ENCODE peak calls at places on chromosomes 3 and 15, in nine cellular contexts. C, U, T, L, S, K, Y, O and P are unnamed samples.

GRCh38 chr3:102682761-102683160 is 247.9 kb downstream of the ZPLD1 start:
- DNase-seq in S (no peak), U (no peak), Y (no peak), O (no peak), C (no peak), L (no peak), K (no peak), T (no peak), P (no peak)

GRCh38 chr3:37466660-37467359 is 292.4 kb upstream of the LRRFIP2 start:
- DNase-seq in Y (no peak), U (no peak), O (no peak), L (no peak), S (peak; percentile 39), T (no peak), K (no peak), C (no peak), P (no peak)

GRCh38 chr3:139718415-139718814 is 40.6 kb upstream of the NMNAT3 start:
- DNase-seq in Y (no peak), O (no peak), T (peak; percentile 18), C (no peak), U (no peak), K (peak; percentile 88), L (no peak), S (peak; percentile 32), P (no peak)

GRCh38 chr15:26318689-26319088 is 454.2 kb downstream of the GABRB3 start:
- DNase-seq in K (no peak), C (no peak), O (no peak), L (no peak), T (no peak), S (no peak), Y (no peak), U (no peak), P (no peak)

GRCh38 chr3:160968731-160969130 is 136.4 kb downstream of the B3GALNT1 start:
- DNase-seq in U (no peak), C (no peak), K (no peak), S (no peak), O (no peak), T (no peak), L (no peak), Y (no peak), P (no peak)

GRCh38 chr3:188734395-188734794 is 437.4 kb upstream of the TPRG1 start:
- DNase-seq in O (no peak), T (no peak), K (no peak), Y (no peak), C (no peak), L (no peak), U (no peak), S (no peak), P (no peak)

GRCh38 chr15:69758810-69759410 is 306.3 kb downstream of the RPLP1 start:
- DNase-seq in U (peak; percentile 44), O (no peak), K (no peak), S (peak; percentile 23), L (no peak), C (no peak), T (no peak), Y (no peak), P (peak; percentile 42)

GRCh38 chr3:23421811-23422510 is 218.8 kb downstream of the UBE2E2 start:
- DNase-seq in L (no peak), T (no peak), C (no peak), S (no peak), O (no peak), Y (no peak), K (no peak), U (no peak), P (no peak)

GRCh38 chr15:66151809-66152208 is 101.7 kb downstream of the MEGF11 start:
- DNase-seq in U (no peak), O (no peak), K (peak; percentile 89), Y (no peak), T (peak; percentile 32), C (no peak), L (no peak), S (no peak), P (no peak)

GRCh38 chr3:169240786-169241486 is 422.6 kb downstream of the MECOM start:
- DNase-seq in T (no peak), L (no peak), U (no peak), C (no peak), Y (no peak), S (no peak), O (no peak), K (no peak), P (no peak)

GRCh38 chr3:4904801-4905695 is 74.2 kb upstream of the BHLHE40 start:
- DNase-seq in C (no peak), T (no peak), Y (no peak), S (no peak), U (no peak), O (no peak), K (no peak), L (no peak), P (no peak)

GRCh38 chr3:58052373-58053273 is 44.4 kb downstream of the FLNB start:
- DNase-seq in Y (peak; percentile 87), T (peak; percentile 62), L (peak; percentile 86), K (no peak), O (no peak), U (no peak), S (peak; percentile 93), C (peak; percentile 87), P (no peak)

GRCh38 chr3:8964436-8965370 is 1.4 kb upstream of the RAD18 start:
- DNase-seq in T (no peak), C (no peak), L (no peak), S (peak; percentile 41), O (no peak), U (no peak), K (peak; percentile 79), Y (no peak), P (no peak)

GRCh38 chr3:70981252-70981933 is 602.1 kb downstream of the FOXP1 start:
- DNase-seq in S (no peak), L (no peak), C (no peak), T (no peak), U (no peak), Y (no peak), O (no peak), K (no peak), P (no peak)
- TF ChIP-seq CTCF in S (no peak), L (no peak), C (no peak), T (no peak), U (no peak), Y (no peak), O (no peak), K (no peak), P (no peak)

GRCh38 chr3:123444744-123445143 is 4.1 kb downstream of the ADCY5 start:
- DNase-seq in Y (no peak), O (no peak), L (no peak), C (no peak), S (no peak), T (no peak), K (no peak), U (no peak), P (no peak)
- TF ChIP-seq CTCF in Y (no peak), O (peak; percentile 18), L (no peak), C (no peak), S (no peak), T (no peak), K (peak; percentile 47), U (no peak), P (no peak)

DNA sequence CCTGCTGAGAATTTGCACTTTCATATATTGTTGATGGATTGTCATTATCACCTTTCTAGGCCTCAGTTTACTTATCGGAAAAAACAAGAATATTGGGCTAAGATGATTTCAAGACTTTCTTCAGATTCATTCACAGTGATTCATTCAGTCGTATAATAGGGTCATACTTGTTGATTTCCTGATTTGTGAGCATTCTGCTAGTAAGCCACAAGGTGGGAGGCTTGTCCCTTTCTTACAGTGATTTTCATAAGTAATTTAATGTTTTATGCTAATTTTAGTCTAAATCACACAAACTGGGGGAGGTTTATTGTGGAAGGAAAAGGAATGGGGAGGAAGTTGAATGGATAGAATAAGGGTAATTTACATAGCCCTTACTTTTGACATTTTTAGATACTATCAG is 126.8 kb upstream of the GOLGA6L4 start:
- DNase-seq in K (no peak), U (no peak), Y (no peak), S (no peak), L (no peak), C (no peak), O (no peak), T (no peak), P (no peak)
- TF ChIP-seq CTCF in K (peak; percentile 59), U (no peak), Y (no peak), S (no peak), L (peak; percentile 12), C (peak; percentile 11), O (no peak), T (no peak), P (no peak)

DNA sequence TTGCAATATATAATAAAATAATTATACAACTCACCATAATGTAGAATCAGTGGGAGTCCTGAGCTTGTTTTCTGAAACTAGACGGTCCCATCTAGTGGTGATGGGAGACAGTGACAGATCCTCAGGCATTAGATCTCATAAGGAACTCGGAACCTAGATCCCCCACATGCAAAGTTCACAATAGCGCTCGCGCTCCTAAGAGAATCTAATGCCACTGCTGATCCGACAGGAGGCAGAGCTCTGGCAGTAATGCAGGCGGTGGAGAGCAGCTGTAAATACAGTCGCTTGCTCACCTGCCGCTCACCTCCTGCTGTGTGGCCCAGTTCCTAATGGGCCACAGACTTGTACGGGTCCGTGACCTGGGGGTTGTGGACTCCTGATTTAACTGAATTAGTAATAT is 87.8 kb downstream of the P3H2 start:
- DNase-seq in S (no peak), C (no peak), K (peak; percentile 79), O (no peak), T (no peak), Y (peak; percentile 59), L (no peak), U (no peak), P (no peak)
- TF ChIP-seq CTCF in S (no peak), C (peak; percentile 25), K (peak; percentile 67), O (peak; percentile 24), T (no peak), Y (no peak), L (no peak), U (no peak), P (no peak)

DNA sequence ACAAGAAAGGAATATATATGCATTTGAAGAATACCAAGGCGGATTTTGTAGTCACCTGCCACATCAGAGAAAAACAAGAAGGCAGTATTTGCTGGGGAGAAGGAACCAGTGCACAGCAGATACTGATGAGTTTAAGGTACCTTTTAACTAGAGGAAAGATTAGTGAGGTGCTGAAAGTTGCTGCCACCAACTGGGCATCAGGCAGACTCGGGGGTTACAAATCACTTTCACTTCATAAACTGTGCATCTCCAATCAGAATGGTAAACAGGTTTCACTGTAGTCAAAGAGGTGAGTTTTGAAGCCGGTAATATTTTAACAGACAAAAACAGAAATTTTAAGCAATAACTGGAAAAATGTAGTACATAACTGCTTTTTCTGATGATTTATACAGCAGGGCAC is 4.1 kb downstream of the FBN1 start:
- DNase-seq in L (no peak), C (peak; percentile 10), U (peak; percentile 26), Y (no peak), K (no peak), T (no peak), S (no peak), O (no peak), P (peak; percentile 20)
- TF ChIP-seq CTCF in L (peak; percentile 36), C (peak; percentile 46), U (peak; percentile 16), Y (no peak), K (peak; percentile 15), T (peak; percentile 11), S (no peak), O (peak; percentile 62), P (peak; percentile 46)

GRCh38 chr3:66133853-66134445 is 86.9 kb upstream of the SLC25A26 start:
- DNase-seq in U (no peak), Y (no peak), T (no peak), O (no peak), L (no peak), C (no peak), S (no peak), K (no peak), P (no peak)
- TF ChIP-seq CTCF in U (no peak), Y (no peak), T (no peak), O (no peak), L (no peak), C (no peak), S (no peak), K (no peak), P (no peak)